ENCODE peak calls at places on chromosomes 3 and 15, in nine cellular contexts. E is endodermal cell, G is NCI-H69, I is DMS153, N is foreskin keratinocyte, Z is SW 1271, P is NCI-H748 treated with DMSO at 0.1 percent for 48 hours, H is kidney glomerular epithelial cell, C is endothelial cell. W is an unnamed sample.

GRCh38 chr15:70783610-70784021 is 20.3 kb upstream of the UACA start:
- DNase-seq in H (peak; percentile 59), G (no peak), I (no peak), Z (no peak), N (peak; percentile 46), P (no peak), C (no peak), E (no peak), W (no peak)

GRCh38 chr3:72008226-72008996 is 223.5 kb upstream of the PROK2 start:
- DNase-seq in N (no peak), Z (no peak), C (no peak), G (no peak), I (no peak), H (no peak), P (no peak), E (no peak), W (no peak)

GRCh38 chr15:23857028-23857641 is 170.0 kb upstream of the NDN start:
- DNase-seq in G (peak; percentile 44), E (peak; percentile 86), P (peak; percentile 27), I (no peak), C (peak; percentile 60), H (peak; percentile 14), N (no peak), Z (no peak), W (peak; percentile 36)

GRCh38 chr15:89125038-89125826 is 37.0 kb downstream of the ABHD2 start:
- DNase-seq in N (no peak), P (no peak), Z (no peak), I (no peak), E (no peak), C (no peak), H (peak; percentile 10), G (no peak), W (peak; percentile 92)

GRCh38 chr3:52854013-52854412 is 19.2 kb upstream of the MUSTN1 start:
- DNase-seq in G (no peak), E (no peak), I (no peak), H (no peak), C (no peak), N (no peak), P (no peak), Z (no peak), W (no peak)

GRCh38 chr3:9102240-9102841 is 139.1 kb upstream of the RAD18 start:
- DNase-seq in C (no peak), E (peak; percentile 88), I (no peak), P (peak; percentile 75), N (no peak), Z (no peak), G (peak; percentile 96), H (no peak), W (no peak)

GRCh38 chr15:69164807-69165636 is 4.6 kb downstream of the GLCE start:
- DNase-seq in E (no peak), N (peak; percentile 28), H (no peak), Z (no peak), I (no peak), C (no peak), P (no peak), G (peak; percentile 40), W (no peak)

GRCh38 chr3:49998326-49998725 is 58.4 kb downstream of the RBM6 start:
- DNase-seq in G (no peak), Z (no peak), C (no peak), E (no peak), P (no peak), N (peak; percentile 24), I (no peak), H (peak; percentile 16), W (peak; percentile 33)

GRCh38 chr3:116018651-116019050 is 395.3 kb downstream of the GAP43 start:
- DNase-seq in I (no peak), H (no peak), G (no peak), P (no peak), C (no peak), E (no peak), N (no peak), Z (no peak), W (no peak)

GRCh38 chr3:187968883-187969580 is 184.9 kb upstream of the LPP start:
- DNase-seq in C (no peak), H (peak; percentile 26), P (no peak), N (no peak), I (no peak), Z (no peak), E (no peak), G (no peak), W (no peak)

GRCh38 chr3:135513106-135514063 is 452.1 kb upstream of the PPP2R3A start:
- DNase-seq in C (no peak), Z (peak; percentile 10), G (peak; percentile 1), H (peak; percentile 27), P (no peak), E (peak; percentile 71), I (no peak), N (peak; percentile 28), W (no peak)

GRCh38 chr3:128588147-128588546 is 62.5 kb downstream of the RPN1 start:
- DNase-seq in P (no peak), E (no peak), Z (no peak), G (peak; percentile 5), H (no peak), N (no peak), I (no peak), C (no peak), W (no peak)

GRCh38 chr3:153192327-153192726 is 30.3 kb downstream of the RAP2B start:
- DNase-seq in H (no peak), I (no peak), N (no peak), P (no peak), Z (no peak), G (no peak), C (no peak), E (no peak), W (peak; percentile 7)

GRCh38 chr3:114308830-114309229 is 15.0 kb downstream of the TIGIT start:
- DNase-seq in Z (no peak), C (no peak), H (no peak), N (no peak), G (no peak), P (no peak), I (no peak), E (no peak), W (no peak)

GRCh38 chr15:52728899-52729298 is 49.7 kb upstream of the ATOSA start:
- DNase-seq in E (no peak), P (no peak), H (peak; percentile 31), I (no peak), N (peak; percentile 24), C (no peak), Z (no peak), G (no peak), W (no peak)

GRCh38 chr15:36501063-36501678 is 78.3 kb upstream of the CDIN1 start:
- DNase-seq in E (peak; percentile 69), P (peak; percentile 46), C (peak; percentile 40), G (peak; percentile 97), I (peak; percentile 9), N (peak; percentile 32), Z (peak; percentile 2), H (peak; percentile 77), W (peak; percentile 32)

GRCh38 chr3:37320276-37320675 is 145.9 kb upstream of the LRRFIP2 start:
- DNase-seq in H (no peak), Z (no peak), C (no peak), I (no peak), P (no peak), N (no peak), G (no peak), E (no peak), W (no peak)

GRCh38 chr3:189629803-189630455 is 1.3 kb upstream of the TP63 start:
- DNase-seq in E (no peak), C (no peak), Z (no peak), I (no peak), P (no peak), G (peak; percentile 18), H (no peak), N (no peak), W (peak; percentile 22)

GRCh38 chr3:119669906-119670570 is 7.2 kb downstream of the COX17 start:
- DNase-seq in C (no peak), G (no peak), N (no peak), I (no peak), H (no peak), P (no peak), E (no peak), Z (no peak), W (no peak)

GRCh38 chr3:99938270-99938955 is 120.8 kb downstream of the CMSS1 start:
- DNase-seq in N (no peak), E (no peak), C (no peak), G (peak; percentile 23), P (no peak), I (no peak), H (no peak), Z (no peak), W (no peak)

GRCh38 chr3:64300790-64301423 is 75.6 kb upstream of the PRICKLE2 start:
- DNase-seq in I (no peak), P (no peak), H (no peak), N (peak; percentile 53), E (no peak), G (no peak), Z (no peak), C (no peak), W (no peak)

GRCh38 chr3:120506828-120507774 is 56.3 kb upstream of the FSTL1 start:
- DNase-seq in I (no peak), H (no peak), E (peak; percentile 68), N (no peak), P (no peak), G (peak; percentile 29), C (peak; percentile 35), Z (no peak), W (no peak)

GRCh38 chr3:9111349-9112265 is 137.8 kb downstream of the SRGAP3 start:
- DNase-seq in P (no peak), E (peak; percentile 91), Z (no peak), I (no peak), G (peak; percentile 10), C (peak; percentile 29), N (no peak), H (no peak), W (no peak)

GRCh38 chr15:88630798-88631463 is 7.9 kb upstream of the ISG20 start:
- DNase-seq in P (no peak), Z (no peak), I (no peak), C (no peak), G (no peak), H (no peak), E (no peak), N (no peak), W (no peak)

GRCh38 chr15:23648920-23649515 is 1.4 kb upstream of the MAGEL2 start:
- DNase-seq in G (peak; percentile 55), P (peak; percentile 11), H (no peak), C (peak; percentile 60), I (no peak), E (peak; percentile 74), Z (no peak), N (no peak), W (no peak)

GRCh38 chr15:45199136-45199810 is 11.5 kb upstream of the SHF start:
- DNase-seq in C (no peak), N (peak; percentile 23), P (peak; percentile 54), G (peak; percentile 79), H (peak; percentile 69), Z (no peak), E (peak; percentile 76), I (no peak), W (no peak)

GRCh38 chr15:68830141-68830540 is 9.4 kb upstream of the ANP32A start:
- DNase-seq in C (no peak), N (no peak), Z (no peak), G (no peak), P (no peak), I (no peak), H (no peak), E (no peak), W (no peak)

GRCh38 chr3:48437812-48438211 is 2.1 kb downstream of the CCDC51 start:
- DNase-seq in P (no peak), N (no peak), E (no peak), G (no peak), Z (no peak), C (no peak), I (no peak), H (no peak), W (no peak)

GRCh38 chr15:93347917-93348316 is 258.9 kb upstream of the RGMA start:
- DNase-seq in G (no peak), N (no peak), P (no peak), C (no peak), I (no peak), H (no peak), E (no peak), Z (no peak), W (no peak)

W was measured in LNCaP clone FGC.